ENCODE peak calls at places on chromosomes 7 and 10, in seven cellular contexts. Q is lung, D is WERI-Rb-1, G is kidney, F is mucosa of descending colon, Y is left ventricle myocardium inferior, L is PC-3. V is an unnamed sample. For H3K36me3, the result is how much of the 10 kb centered on the place peaks cover.

GRCh38 chr10:84715911-84716310 is 387.5 kb downstream of the CCSER2 start:
- DNase-seq in Q (no peak), D (peak), G (no peak), F (peak), Y (no peak), L (peak), V (peak)

GRCh38 chr10:21510218-21511070 is 15.0 kb downstream of the SKIDA1 start:
- DNase-seq in Q (no peak), D (no peak), G (no peak), F (no peak), Y (no peak), L (no peak), V (no peak)

GRCh38 chr10:33129987-33130386 is 172.0 kb upstream of the ITGB1 start:
- DNase-seq in Q (no peak), D (no peak), G (no peak), F (no peak), Y (no peak), L (no peak), V (peak)

GRCh38 chr10:15141136-15142067 is 27.1 kb downstream of the NMT2 start:
- DNase-seq in Q (no peak), D (no peak), G (no peak), F (no peak), Y (no peak), L (no peak), V (no peak)

GRCh38 chr10:80599424-80599847 is 61.7 kb downstream of the SH2D4B start:
- DNase-seq in Q (peak), D (peak), G (no peak), F (peak), Y (peak), L (peak), V (peak)

GRCh38 chr10:116961305-116962251 is 43.4 kb downstream of the SHTN1 start:
- DNase-seq in Q (no peak), D (no peak), G (no peak), F (no peak), Y (no peak), L (no peak), V (no peak)

GRCh38 chr7:234712-235553 is 42.6 kb downstream of the FAM20C start:
- DNase-seq in Q (no peak), D (no peak), G (peak), F (peak), Y (peak), L (peak), V (peak)

GRCh38 chr7:150413640-150414081 is 34.5 kb downstream of the ZNF775 start:
- DNase-seq in Q (no peak), D (no peak), G (no peak), F (no peak), Y (no peak), L (no peak), V (no peak)

GRCh38 chr7:25856056-25856780 is 295.8 kb upstream of the NFE2L3 start:
- DNase-seq in Q (no peak), D (peak), G (no peak), F (peak), Y (no peak), L (no peak), V (no peak)

GRCh38 chr7:25852995-25853713 is 298.8 kb upstream of the NFE2L3 start:
- DNase-seq in Q (no peak), D (no peak), G (no peak), F (no peak), Y (no peak), L (no peak), V (no peak)

GRCh38 chr7:25854608-25855497 is 297.1 kb upstream of the NFE2L3 start:
- DNase-seq in Q (no peak), D (peak), G (peak), F (peak), Y (no peak), L (peak), V (peak)

GRCh38 chr7:25852249-25852994 is 299.6 kb upstream of the NFE2L3 start:
- DNase-seq in Q (no peak), D (peak), G (peak), F (peak), Y (no peak), L (no peak), V (no peak)

DNA sequence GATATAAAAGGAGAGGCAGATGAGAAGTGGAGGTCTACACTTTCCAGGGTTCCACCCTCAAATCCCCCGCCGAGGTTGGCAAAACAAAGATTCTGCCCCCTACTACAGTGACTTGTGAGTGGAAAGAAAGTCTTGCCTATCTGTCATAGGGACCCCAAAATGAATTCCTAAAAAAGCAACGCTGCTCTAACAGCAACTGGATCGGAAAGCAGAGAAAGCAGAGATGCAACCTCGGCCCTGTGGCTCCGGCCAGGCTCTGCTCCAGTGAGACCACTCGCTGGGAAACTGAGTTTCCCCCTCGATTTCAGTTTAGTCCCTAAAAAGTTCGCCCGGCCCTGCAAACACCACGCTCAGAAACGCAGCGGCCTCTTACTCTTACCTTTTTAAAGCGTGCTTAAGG is 297.9 kb upstream of the NFE2L3 start:
- DNase-seq in Q (no peak), D (no peak), G (no peak), F (peak), Y (no peak), L (no peak), V (no peak)
- H3K4me3 ChIP-seq in Q (no peak), D (peak), G (no peak), F (no peak), Y (no peak), L (no peak), V (no peak)

GRCh38 chr7:2359610-2360009 is 5.0 kb downstream of the EIF3B start:
- DNase-seq in Q (no peak), D (peak), G (no peak), F (no peak), Y (no peak), L (no peak), V (no peak)
- H3K36me3 ChIP-seq in Q (under half), D (half or more), G (under half), F (under half), Y (half or more), L (half or more), V (under half)

DNA sequence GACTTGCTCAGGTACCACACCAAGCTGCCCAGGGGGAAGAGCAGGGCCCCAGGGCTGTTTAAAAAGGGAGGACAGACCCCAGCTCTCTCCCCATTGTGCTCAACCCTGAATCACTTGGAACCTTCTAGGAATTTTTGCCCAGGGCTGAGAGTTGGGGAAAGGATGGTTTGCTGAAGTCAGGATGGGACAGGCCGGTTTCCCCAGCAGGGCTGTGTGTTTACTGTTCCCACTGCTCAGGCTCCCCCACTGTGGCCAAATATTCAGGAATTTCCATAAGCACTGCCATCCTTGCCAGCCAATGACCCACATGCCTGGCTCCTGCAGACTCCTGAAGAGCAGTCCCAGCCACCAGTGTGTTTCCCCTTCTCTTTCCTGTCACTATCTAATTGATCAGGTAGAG is 120.7 kb downstream of the WDFY4 start:
- DNase-seq in Q (no peak), D (no peak), G (no peak), F (no peak), Y (no peak), L (no peak), V (no peak)
- H3K4me3 ChIP-seq in Q (no peak), D (no peak), G (no peak), F (no peak), Y (no peak), L (no peak), V (no peak)

DNA sequence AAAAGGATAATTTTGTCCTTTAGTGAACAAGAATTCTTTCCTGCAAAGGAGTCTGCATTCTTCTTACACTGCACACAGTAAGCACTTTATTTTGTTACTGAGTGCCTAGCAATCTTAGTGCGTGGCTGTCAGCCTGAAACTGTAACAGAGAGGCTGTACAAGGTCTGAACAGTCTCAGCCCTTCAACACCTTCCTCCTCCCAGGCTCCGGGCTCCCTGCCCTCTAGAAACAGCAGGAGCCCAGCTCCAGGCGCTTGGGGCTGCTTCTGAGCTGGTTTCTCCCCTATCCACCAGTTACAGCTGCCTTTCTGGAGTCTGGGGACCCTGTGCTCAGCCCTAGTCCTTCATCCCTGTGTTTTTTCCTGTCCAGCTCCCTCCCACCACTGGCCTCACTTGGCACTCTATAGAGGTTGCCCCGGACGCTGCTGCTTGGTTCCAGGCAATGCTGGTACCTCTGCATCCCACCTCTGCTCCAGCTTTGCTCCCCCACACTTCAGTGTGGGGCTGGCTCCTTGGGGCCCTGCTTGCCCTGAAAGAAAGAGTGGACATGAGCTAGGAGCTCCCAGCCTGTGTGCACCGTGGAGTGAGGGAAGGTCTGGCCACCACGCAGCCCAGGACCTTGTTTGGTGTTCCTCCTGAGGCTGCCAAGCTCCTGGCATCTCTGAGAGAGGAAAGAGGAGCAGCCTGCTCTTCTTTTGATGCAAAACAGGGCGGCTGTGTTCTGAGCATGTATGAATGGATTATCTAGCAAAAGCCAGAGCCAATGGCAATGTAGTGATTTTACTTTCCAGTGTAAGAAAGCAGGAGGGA is 251.2 kb upstream of the GRB10 start:
- DNase-seq in Q (no peak), D (no peak), G (no peak), F (no peak), Y (no peak), L (no peak), V (no peak)
- H3K36me3 ChIP-seq in Q (under half), D (under half), G (under half), F (under half), Y (under half), L (under half), V (under half)

GRCh38 chr10:35388682-35389081 is 52.4 kb downstream of the CCNY start:
- DNase-seq in Q (no peak), D (peak), G (no peak), F (no peak), Y (no peak), L (no peak), V (no peak)

GRCh38 chr10:35386594-35387174 is 50.4 kb downstream of the CCNY start:
- DNase-seq in Q (no peak), D (no peak), G (peak), F (peak), Y (peak), L (peak), V (peak)

GRCh38 chr10:35387768-35388167 is 51.5 kb downstream of the CCNY start:
- DNase-seq in Q (no peak), D (no peak), G (no peak), F (no peak), Y (no peak), L (peak), V (peak)

GRCh38 chr10:35390441-35390840 is 54.1 kb downstream of the CCNY start:
- DNase-seq in Q (no peak), D (no peak), G (no peak), F (no peak), Y (no peak), L (no peak), V (no peak)

GRCh38 chr10:35388197-35388596 is 51.9 kb downstream of the CCNY start:
- DNase-seq in Q (no peak), D (no peak), G (no peak), F (no peak), Y (no peak), L (no peak), V (no peak)
- H3K4me3 ChIP-seq in Q (no peak), D (no peak), G (no peak), F (no peak), Y (no peak), L (no peak), V (no peak)

GRCh38 chr10:68461032-68461431 is 10.7 kb downstream of the DNA2 start:
- DNase-seq in Q (no peak), D (no peak), G (no peak), F (no peak), Y (no peak), L (no peak), V (no peak)
- H3K36me3 ChIP-seq in Q (under half), D (half or more), G (under half), F (under half), Y (under half), L (half or more), V (under half)

GRCh38 chr7:24831240-24831639 is 74.0 kb upstream of the GSDME start:
- DNase-seq in Q (no peak), D (no peak), G (no peak), F (no peak), Y (no peak), L (peak), V (no peak)
- H3K4me3 ChIP-seq in Q (no peak), D (no peak), G (no peak), F (no peak), Y (no peak), L (no peak), V (no peak)

DNA sequence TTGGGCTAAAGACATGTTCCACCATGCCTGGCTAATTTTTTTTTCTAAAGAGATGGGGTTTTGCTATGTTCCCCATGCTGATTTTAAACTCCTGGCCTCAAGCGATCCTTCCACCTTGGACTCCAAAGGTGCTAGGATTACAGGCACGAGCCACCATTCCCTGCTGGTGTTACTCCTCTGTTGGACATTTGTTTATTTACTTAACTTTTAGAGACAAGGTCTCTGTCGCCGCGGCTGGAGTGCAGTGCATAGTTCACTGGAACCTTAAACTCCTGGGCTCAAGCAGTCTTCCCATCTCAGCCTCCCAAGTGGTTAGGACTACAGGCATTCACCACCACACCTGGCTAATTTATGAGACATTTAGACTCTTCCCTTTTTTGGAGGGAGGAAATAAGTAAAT is 38.9 kb downstream of the CCAR1 start:
- DNase-seq in Q (no peak), D (no peak), G (no peak), F (no peak), Y (no peak), L (no peak), V (no peak)
- H3K36me3 ChIP-seq in Q (under half), D (half or more), G (under half), F (under half), Y (half or more), L (half or more), V (under half)

GRCh38 chr10:114551310-114551972 is 106.6 kb downstream of the ABLIM1 start:
- DNase-seq in Q (peak), D (no peak), G (no peak), F (peak), Y (peak), L (no peak), V (peak)
- H3K4me3 ChIP-seq in Q (no peak), D (no peak), G (peak), F (no peak), Y (peak), L (no peak), V (no peak)